ENCODE peak calls at places on chromosomes 11 and 22, in eight cellular contexts. Z, K, O, J, Q, F, L and C are unnamed samples.

GRCh38 chr11:88469828-88470227 is 132.3 kb upstream of the CTSC start:
- DNase-seq in O (no peak), F (no peak), Z (no peak), J (no peak), Q (no peak), K (no peak), L (no peak), C (no peak)

GRCh38 chr22:31481129-31481528 is 8.5 kb downstream of the EIF4ENIF1 start:
- DNase-seq in Z (no peak), Q (no peak), F (no peak), L (no peak), O (no peak), K (no peak), J (no peak), C (no peak)

GRCh38 chr11:65522640-65523322 is 2.1 kb upstream of the SCYL1 start:
- DNase-seq in O (no peak), J (no peak), K (peak), F (no peak), Q (no peak), Z (no peak), L (no peak), C (peak)

GRCh38 chr22:17779286-17780115 is 5.2 kb upstream of the BID start:
- DNase-seq in Q (no peak), K (no peak), F (no peak), L (no peak), O (no peak), J (no peak), Z (no peak), C (no peak)

GRCh38 chr11:35292290-35292689 is 127.1 kb downstream of the SLC1A2 start:
- DNase-seq in J (no peak), Q (no peak), O (no peak), K (peak), L (no peak), Z (no peak), F (no peak), C (no peak)

GRCh38 chr11:65428578-65429068 is 6.0 kb downstream of the NEAT1 start:
- DNase-seq in F (no peak), O (peak), Z (no peak), Q (no peak), J (peak), L (peak), K (peak), C (no peak)

GRCh38 chr22:36331912-36332622 is 55.7 kb downstream of the MYH9 start:
- DNase-seq in J (peak), K (peak), L (peak), Q (peak), O (no peak), F (peak), Z (peak), C (peak)

GRCh38 chr11:31529189-31529588 is 19.6 kb downstream of the ELP4 start:
- DNase-seq in J (no peak), L (no peak), Q (no peak), Z (no peak), O (no peak), F (no peak), K (no peak), C (no peak)

GRCh38 chr22:33337524-33337923 is 279.3 kb upstream of the SYN3 start:
- DNase-seq in Z (no peak), K (no peak), J (peak), L (no peak), F (peak), Q (no peak), O (no peak), C (no peak)

GRCh38 chr11:101034076-101034475 is 95.5 kb downstream of the PGR start:
- DNase-seq in J (no peak), Q (no peak), F (no peak), K (no peak), L (peak), O (no peak), Z (no peak), C (no peak)

GRCh38 chr11:83612891-83613766 is 327.0 kb upstream of the CCDC90B start:
- DNase-seq in K (no peak), L (no peak), Q (no peak), O (no peak), Z (no peak), J (no peak), F (no peak), C (no peak)

GRCh38 chr11:122097419-122098001 is 18.5 kb downstream of the BLID start:
- DNase-seq in F (no peak), Q (no peak), J (no peak), Z (no peak), O (no peak), K (no peak), L (no peak), C (no peak)

GRCh38 chr11:96008161-96008560 is 84.3 kb upstream of the MTMR2 start:
- DNase-seq in O (no peak), F (no peak), Q (no peak), L (no peak), K (no peak), J (no peak), Z (no peak), C (no peak)

GRCh38 chr11:46305295-46305694 is 27.8 kb downstream of the CREB3L1 start:
- DNase-seq in Q (no peak), F (no peak), O (no peak), Z (no peak), J (no peak), L (no peak), K (no peak), C (no peak)

GRCh38 chr11:77197626-77198320 is 69.7 kb downstream of the MYO7A start:
- DNase-seq in O (peak), L (no peak), Z (no peak), F (no peak), Q (no peak), J (no peak), K (no peak), C (no peak)

GRCh38 chr11:121237686-121238658 is 54.6 kb upstream of the SC5D start:
- DNase-seq in J (no peak), L (peak), Z (no peak), K (no peak), O (no peak), Q (peak), F (no peak), C (no peak)

GRCh38 chr11:83056204-83056603 is 15.5 kb downstream of the RAB30 start:
- DNase-seq in Q (peak), Z (no peak), J (no peak), K (no peak), O (no peak), L (no peak), F (no peak), C (no peak)

GRCh38 chr11:3001496-3001895 is 9.4 kb upstream of the NAP1L4 start:
- DNase-seq in O (no peak), K (no peak), Z (no peak), F (no peak), L (no peak), J (no peak), Q (no peak), C (peak)

GRCh38 chr11:72750086-72750485 is 2.1 kb downstream of the ARAP1 start:
- DNase-seq in Q (no peak), F (no peak), J (no peak), O (no peak), L (no peak), K (no peak), Z (no peak), C (no peak)

GRCh38 chr11:19650929-19651487 is 61.6 kb upstream of the NAV2 start:
- DNase-seq in K (no peak), Z (no peak), J (no peak), F (no peak), Q (no peak), L (no peak), O (no peak), C (no peak)

GRCh38 chr11:31499576-31500178 is 9.7 kb downstream of the IMMP1L start:
- DNase-seq in J (no peak), Z (no peak), F (no peak), Q (no peak), L (no peak), K (no peak), O (no peak), C (no peak)

GRCh38 chr22:44890416-44891292 is 119.2 kb downstream of the PHF21B start:
- DNase-seq in K (no peak), F (no peak), O (no peak), L (no peak), Q (no peak), J (no peak), Z (no peak), C (no peak)

GRCh38 chr22:19419086-19419463 is 12.5 kb downstream of the HIRA start:
- DNase-seq in L (no peak), Z (no peak), Q (no peak), F (no peak), O (no peak), J (no peak), K (no peak), C (no peak)

GRCh38 chr22:50123119-50123518 is 33.3 kb downstream of the MOV10L1 start:
- DNase-seq in F (no peak), Z (no peak), J (no peak), K (no peak), O (no peak), Q (no peak), L (no peak), C (no peak)

GRCh38 chr11:57499413-57499982 is 16.0 kb downstream of the SLC43A1 start:
- DNase-seq in L (peak), O (peak), Q (peak), F (peak), Z (no peak), J (peak), K (no peak), C (peak)

GRCh38 chr11:62395885-62396778 is 22.7 kb upstream of the SCGB1A1 start:
- DNase-seq in L (no peak), K (no peak), Z (no peak), J (no peak), F (peak), Q (no peak), O (no peak), C (no peak)

GRCh38 chr11:73404506-73405145 is 28.4 kb downstream of the RELT start:
- DNase-seq in F (no peak), Z (no peak), L (no peak), O (no peak), K (no peak), Q (no peak), J (no peak), C (no peak)

GRCh38 chr11:67647471-67647870 is 3.1 kb downstream of the ACY3 start:
- DNase-seq in J (no peak), F (no peak), L (no peak), O (peak), Q (no peak), Z (no peak), K (no peak), C (peak)

GRCh38 chr11:77705195-77705876 is 67.7 kb upstream of the CLNS1A start:
- DNase-seq in J (no peak), Z (no peak), Q (peak), F (peak), K (no peak), L (no peak), O (no peak), C (no peak)

GRCh38 chr22:17707526-17707925 is 66.7 kb downstream of the BID start:
- DNase-seq in O (no peak), Z (no peak), L (no peak), J (no peak), Q (no peak), K (no peak), F (no peak), C (no peak)

GRCh38 chr11:70887428-70887827 is 364.9 kb downstream of the SHANK2 start:
- DNase-seq in O (no peak), Z (no peak), J (no peak), L (no peak), F (no peak), K (no peak), Q (no peak), C (no peak)

GRCh38 chr11:93051181-93051580 is 81.7 kb downstream of the MTNR1B start:
- DNase-seq in Z (no peak), Q (no peak), L (no peak), J (no peak), O (no peak), F (no peak), K (no peak), C (no peak)

GRCh38 chr11:47060807-47061206 is 115.9 kb downstream of the ARFGAP2 start:
- DNase-seq in Q (peak), O (no peak), K (no peak), Z (no peak), J (no peak), L (no peak), F (no peak), C (no peak)

GRCh38 chr11:58575377-58576020 is at the start of gene LPXN:
- DNase-seq in J (peak), F (no peak), L (no peak), Z (peak), K (peak), O (no peak), Q (peak), C (no peak)

GRCh38 chr22:40412441-40412840 is 42.0 kb downstream of the SGSM3 start:
- DNase-seq in F (no peak), K (no peak), Q (no peak), J (no peak), Z (no peak), O (no peak), L (no peak), C (no peak)

GRCh38 chr11:15858881-15859280 is 497.5 kb downstream of the SOX6 start:
- DNase-seq in K (no peak), O (no peak), F (no peak), J (no peak), Q (no peak), Z (no peak), L (no peak), C (no peak)

GRCh38 chr11:67545280-67545679 is 22.0 kb upstream of the CABP2 start:
- DNase-seq in O (peak), F (no peak), J (peak), K (no peak), L (no peak), Z (no peak), Q (no peak), C (no peak)

GRCh38 chr11:85347291-85347690 is 279.9 kb downstream of the DLG2 start:
- DNase-seq in J (no peak), F (no peak), O (no peak), Z (no peak), Q (no peak), K (no peak), L (no peak), C (no peak)

GRCh38 chr11:73167555-73167954 is 25.4 kb upstream of the FCHSD2 start:
- DNase-seq in K (no peak), Z (no peak), F (no peak), J (no peak), Q (no peak), O (no peak), L (no peak), C (no peak)

DNA sequence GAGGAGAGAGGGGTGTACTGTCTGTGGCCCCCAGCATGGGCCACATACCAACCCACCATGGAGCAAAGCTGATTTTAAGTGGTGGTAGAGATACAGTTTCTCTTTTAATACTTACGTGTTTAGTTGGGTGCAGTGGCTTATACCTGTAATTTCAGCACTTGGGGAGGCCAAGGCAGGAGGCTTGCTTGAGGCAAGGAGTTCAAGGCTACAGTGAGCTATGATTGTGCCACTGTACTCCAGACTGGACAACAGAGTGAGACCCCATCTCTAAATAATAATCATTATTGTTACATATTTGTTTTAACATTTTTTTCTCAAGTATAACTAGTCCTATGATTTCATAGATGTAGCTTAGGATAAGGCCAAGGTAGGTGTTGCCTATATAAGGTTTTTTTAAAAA is 8.8 kb downstream of the GGA1 start:
- DNase-seq in L (no peak), K (no peak), J (no peak), Q (no peak), Z (no peak), O (no peak), F (no peak), C (no peak)
- H3K27ac ChIP-seq in L (no peak), K (no peak), J (no peak), Q (no peak), Z (no peak), O (no peak), F (no peak), C (no peak)

DNA sequence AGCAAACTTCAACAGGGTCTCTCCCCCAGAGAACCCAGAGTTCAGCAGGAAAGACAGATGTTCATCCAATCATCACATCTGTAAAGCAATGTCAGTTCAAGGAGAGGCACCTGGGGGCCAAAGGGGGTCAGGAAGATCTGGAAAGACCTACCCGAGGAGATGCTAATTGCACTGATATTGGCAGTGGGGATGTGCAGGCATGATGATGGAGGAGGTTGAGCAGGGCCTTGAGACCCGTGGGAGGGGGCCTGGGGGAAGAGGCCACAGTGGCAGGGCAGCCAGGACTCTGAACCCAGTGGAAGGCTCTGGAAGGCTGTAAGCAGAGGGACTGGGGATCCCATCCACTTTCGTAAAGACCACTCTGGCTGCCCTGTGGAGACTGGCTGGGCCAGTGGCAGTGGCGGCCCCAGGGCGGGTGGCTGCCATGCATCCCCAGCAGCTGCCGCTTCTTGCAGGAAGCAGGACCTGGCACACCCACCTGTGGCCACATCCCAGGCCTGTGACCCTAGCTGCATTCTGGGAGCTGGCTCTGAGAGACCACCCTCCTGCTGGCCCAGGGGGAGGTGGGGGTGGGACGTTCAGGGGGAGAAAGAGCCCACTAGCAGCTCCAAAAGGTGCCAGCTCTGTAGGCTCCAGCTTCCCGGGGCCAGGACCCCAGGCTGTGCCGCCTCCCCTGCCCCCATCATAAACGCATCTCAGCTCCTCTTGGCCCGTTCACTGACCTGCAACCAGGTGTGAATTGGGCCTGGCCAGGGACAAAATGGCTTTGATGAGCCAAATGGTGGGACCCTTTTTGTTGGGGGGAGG is 59.9 kb upstream of the FGF3 start:
- DNase-seq in O (no peak), L (no peak), Z (no peak), J (peak), Q (no peak), F (no peak), K (no peak), C (no peak)
- H3K27ac ChIP-seq in O (no peak), L (no peak), Z (no peak), J (no peak), Q (no peak), F (no peak), K (no peak), C (no peak)

GRCh38 chr11:134939905-134940304 is 527.9 kb upstream of the B3GAT1 start:
- DNase-seq in F (no peak), Q (no peak), L (no peak), K (no peak), Z (no peak), O (no peak), J (no peak), C (no peak)
- H3K27ac ChIP-seq in F (no peak), Q (no peak), L (no peak), K (no peak), Z (no peak), O (no peak), J (no peak), C (no peak)

DNA sequence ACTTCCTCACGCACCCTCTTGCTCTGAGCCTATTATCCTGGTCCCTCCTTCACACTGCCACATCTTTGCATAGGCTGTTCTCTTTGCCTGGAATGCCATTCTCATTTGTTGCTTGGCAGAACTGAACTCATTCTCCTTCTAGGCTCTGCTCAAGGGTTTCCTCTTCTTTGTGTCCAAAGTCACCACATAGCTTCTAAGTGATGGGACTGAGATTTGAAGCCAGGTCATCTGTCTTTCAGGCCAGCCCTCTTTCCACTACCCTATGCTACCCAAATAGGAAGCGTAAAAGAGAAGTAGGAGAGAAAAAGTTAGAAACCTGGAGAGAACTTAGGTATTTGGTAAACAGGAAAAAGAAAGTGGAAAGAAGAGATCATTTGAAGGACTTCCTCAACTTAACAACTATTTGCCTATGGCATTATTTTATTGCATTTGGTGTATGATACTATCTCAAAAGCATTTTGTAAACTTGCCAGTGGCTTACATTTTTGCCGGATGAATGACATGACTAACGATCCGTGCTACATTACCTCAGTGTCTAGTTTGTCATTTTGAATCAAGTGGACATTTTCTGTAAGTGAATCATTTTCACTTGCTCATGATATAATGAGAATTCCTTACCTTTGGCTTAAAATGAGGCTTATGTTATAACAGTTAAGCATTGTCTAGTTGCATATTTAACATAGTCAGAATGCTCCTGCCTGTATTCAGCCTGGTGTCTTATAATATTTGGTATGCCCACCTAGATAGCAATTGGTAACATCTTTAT is 18.5 kb downstream of the NF2 start:
- DNase-seq in Z (no peak), Q (peak), L (no peak), O (no peak), K (no peak), F (peak), J (no peak), C (no peak)
- H3K27ac ChIP-seq in Z (no peak), Q (peak), L (no peak), O (no peak), K (no peak), F (peak), J (peak), C (no peak)

GRCh38 chr22:46286941-46287872 is 9.5 kb upstream of the GTSE1 start:
- DNase-seq in J (no peak), F (no peak), O (peak), Z (no peak), K (no peak), Q (no peak), L (no peak), C (no peak)
- H3K27ac ChIP-seq in J (peak), F (no peak), O (peak), Z (no peak), K (peak), Q (no peak), L (no peak), C (no peak)

GRCh38 chr11:125593113-125593761 is 585 bp downstream of the STT3A start:
- DNase-seq in O (no peak), L (no peak), F (peak), Q (peak), Z (no peak), J (peak), K (peak), C (no peak)
- H3K27ac ChIP-seq in O (peak), L (peak), F (peak), Q (peak), Z (peak), J (peak), K (peak), C (peak)

DNA sequence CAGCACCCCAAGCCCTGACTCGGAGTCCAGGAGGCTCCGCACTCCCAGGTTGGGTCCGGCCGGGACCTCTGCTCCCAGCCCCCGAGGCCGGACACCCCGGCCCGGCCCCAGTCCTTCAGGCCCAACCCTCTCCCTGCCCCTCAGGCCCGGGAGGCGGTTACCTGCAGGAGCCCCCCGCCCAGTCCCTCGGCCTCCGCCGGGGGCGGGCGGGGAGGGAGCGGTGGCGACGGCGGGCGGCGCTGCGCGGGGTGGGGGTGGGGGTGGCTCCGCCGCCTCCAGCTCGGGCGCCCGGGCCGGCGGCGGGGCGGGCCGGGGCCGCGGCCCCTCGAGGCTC is 308 bp downstream of the TCF20 start:
- DNase-seq in L (no peak), J (no peak), Q (peak), Z (peak), F (peak), K (no peak), O (no peak), C (no peak)
- H3K27ac ChIP-seq in L (peak), J (peak), Q (peak), Z (peak), F (peak), K (peak), O (peak), C (no peak)